ENCODE peak calls at places on chromosomes 11 and 22, in six cellular contexts. S is hepatic stellate cell; L is hepatocyte; J is NCI-H1092 treated with DMSO at 0.1 percent for 48 hours; O is naive thymus-derived CD8-positive, alpha-beta T cell; P is choroid plexus epithelial cell. D is an unnamed sample.
A peak's percentile ranks its signal among the peaks of the same experiment; 100 is the strongest.

GRCh38 chr11:75241036-75241905 is 697 bp downstream of the TPBGL start:
- DNase-seq in S (peak; percentile 96), L (peak; percentile 94), J (peak; percentile 89), O (peak; percentile 87), P (peak; percentile 88), D (peak; percentile 69)

GRCh38 chr11:19689281-19689975 is 23.2 kb upstream of the NAV2 start:
- DNase-seq in S (no peak), L (no peak), J (no peak), O (no peak), P (no peak), D (no peak)

GRCh38 chr11:102435688-102436087 is 16.9 kb downstream of the TMEM123 start:
- DNase-seq in S (no peak), L (no peak), J (no peak), O (no peak), P (no peak), D (no peak)

GRCh38 chr11:74611369-74611861 is 19.0 kb downstream of the POLD3 start:
- DNase-seq in S (peak; percentile 29), L (peak; percentile 63), J (peak; percentile 23), O (no peak), P (peak; percentile 89), D (peak; percentile 70)

GRCh38 chr11:32297629-32298028 is 137.7 kb downstream of the WT1 start:
- DNase-seq in S (peak; percentile 27), L (peak; percentile 62), J (peak; percentile 64), O (peak; percentile 12), P (peak; percentile 82), D (peak; percentile 49)

GRCh38 chr11:93100211-93100610 is 97.6 kb downstream of the SLC36A4 start:
- DNase-seq in S (peak; percentile 10), L (no peak), J (no peak), O (no peak), P (peak; percentile 33), D (peak; percentile 6)

GRCh38 chr11:128745296-128746183 is 51.7 kb downstream of the FLI1 start:
- DNase-seq in S (no peak), L (peak; percentile 22), J (no peak), O (no peak), P (no peak), D (no peak)

GRCh38 chr11:17979770-17980371 is 33.0 kb downstream of the SERGEF start:
- DNase-seq in S (peak; percentile 16), L (peak; percentile 61), J (peak; percentile 45), O (peak; percentile 38), P (peak; percentile 38), D (no peak)

GRCh38 chr11:114315749-114316368 is 19.7 kb downstream of the NNMT start:
- DNase-seq in S (no peak), L (peak; percentile 68), J (peak; percentile 19), O (peak; percentile 21), P (peak; percentile 68), D (no peak)

GRCh38 chr11:96464695-96465307 is 75.0 kb downstream of the JRKL start:
- DNase-seq in S (peak; percentile 68), L (peak; percentile 89), J (peak; percentile 89), O (peak; percentile 65), P (peak; percentile 90), D (peak; percentile 65)

GRCh38 chr22:37162221-37163095 is 12.7 kb upstream of the IL2RB start:
- DNase-seq in S (no peak), L (no peak), J (no peak), O (peak; percentile 64), P (peak; percentile 54), D (no peak)

GRCh38 chr11:120334894-120335462 is 1.2 kb upstream of the ARHGEF12 start:
- DNase-seq in S (peak; percentile 59), L (peak; percentile 88), J (peak; percentile 85), O (peak; percentile 66), P (peak; percentile 94), D (peak; percentile 93)

GRCh38 chr11:119798656-119799055 is 69.7 kb upstream of the NECTIN1 start:
- DNase-seq in S (no peak), L (no peak), J (no peak), O (no peak), P (no peak), D (no peak)

GRCh38 chr11:72430743-72431570 is 3.4 kb downstream of the CLPB start:
- DNase-seq in S (peak; percentile 72), L (peak; percentile 69), J (peak; percentile 43), O (peak; percentile 37), P (peak; percentile 80), D (peak; percentile 57)

GRCh38 chr11:74398244-74399159 is at the start of gene PGM2L1:
- DNase-seq in S (peak; percentile 91), L (peak; percentile 95), J (peak; percentile 99), O (peak; percentile 96), P (peak; percentile 94), D (peak; percentile 96)

GRCh38 chr22:48743601-48744282 is 1083.9 kb downstream of the BRD1 start:
- DNase-seq in S (no peak), L (peak; percentile 4), J (no peak), O (no peak), P (no peak), D (no peak)

GRCh38 chr11:94885133-94885532 is 88.2 kb downstream of the CWC15 start:
- DNase-seq in S (no peak), L (no peak), J (no peak), O (no peak), P (no peak), D (no peak)

GRCh38 chr11:125224391-125225015 is 60.0 kb downstream of the PKNOX2 start:
- DNase-seq in S (peak; percentile 54), L (peak; percentile 42), J (peak; percentile 4), O (no peak), P (peak; percentile 65), D (peak; percentile 31)

GRCh38 chr11:35045219-35045819 is 93.7 kb upstream of the CD44 start:
- DNase-seq in S (no peak), L (peak; percentile 47), J (no peak), O (peak; percentile 93), P (no peak), D (no peak)

GRCh38 chr22:36443198-36443770 is 38.2 kb downstream of the TXN2 start:
- DNase-seq in S (no peak), L (no peak), J (no peak), O (no peak), P (peak; percentile 43), D (peak; percentile 73)

GRCh38 chr11:2717561-2717960 is 17.8 kb upstream of the KCNQ1OT1 start:
- DNase-seq in S (no peak), L (no peak), J (no peak), O (no peak), P (no peak), D (no peak)

GRCh38 chr22:39467390-39467901 is 10.6 kb downstream of the MGAT3 start:
- DNase-seq in S (no peak), L (no peak), J (no peak), O (no peak), P (no peak), D (no peak)

GRCh38 chr11:57094206-57094940 is 87.4 kb upstream of the LRRC55 start:
- DNase-seq in S (no peak), L (peak; percentile 21), J (no peak), O (no peak), P (no peak), D (peak; percentile 13)

GRCh38 chr22:30079952-30080533 is at the start of gene HORMAD2:
- DNase-seq in S (no peak), L (peak; percentile 70), J (no peak), O (no peak), P (peak; percentile 73), D (no peak)

GRCh38 chr11:64248578-64248977 is 1.8 kb upstream of the PPP1R14B start:
- DNase-seq in S (no peak), L (no peak), J (no peak), O (no peak), P (no peak), D (no peak)

GRCh38 chr22:48561676-48562075 is 1266.0 kb downstream of the BRD1 start:
- DNase-seq in S (no peak), L (no peak), J (no peak), O (no peak), P (no peak), D (no peak)

GRCh38 chr11:35238882-35239281 is 99.9 kb downstream of the CD44 start:
- DNase-seq in S (no peak), L (no peak), J (no peak), O (no peak), P (no peak), D (no peak)

GRCh38 chr11:86408845-86409244 is 34.2 kb downstream of the CCDC81 start:
- DNase-seq in S (no peak), L (no peak), J (no peak), O (no peak), P (peak; percentile 26), D (no peak)

GRCh38 chr11:71252782-71253730 is 679 bp upstream of the SHANK2 start:
- DNase-seq in S (peak; percentile 84), L (peak; percentile 82), J (no peak), O (no peak), P (peak; percentile 49), D (no peak)

GRCh38 chr22:17106161-17106784 is 14.9 kb downstream of the TMEM121B start:
- DNase-seq in S (no peak), L (no peak), J (no peak), O (no peak), P (no peak), D (no peak)

GRCh38 chr22:30943368-30943767 is 25.2 kb downstream of the MORC2 start:
- DNase-seq in S (no peak), L (no peak), J (no peak), O (peak; percentile 81), P (no peak), D (no peak)

GRCh38 chr11:36088234-36088975 is 144.5 kb downstream of the LDLRAD3 start:
- DNase-seq in S (peak; percentile 52), L (no peak), J (no peak), O (no peak), P (no peak), D (no peak)

D was measured in myocyte.